ENCODE peak calls at places on chromosomes 12 and 14, in five cellular contexts. One of them, this sample, is unnamed.
A peak's percentile ranks its signal among the peaks of the same experiment; 100 is the strongest.

GRCh38 chr12:65740873-65741600 is 83.2 kb upstream of the HMGA2 start:
- DNase-seq in NCI-H345: no peak
- DNase-seq in substantia nigra: no peak
- DNase-seq in iPS-NIHi11: peak; percentile 96
- DNase-seq in HFFc6: peak; percentile 51
- DNase-seq in this sample: peak; percentile 45

GRCh38 chr14:92728781-92729364 is 19.6 kb downstream of the LGMN start:
- DNase-seq in NCI-H345: peak; percentile 65
- DNase-seq in HFFc6: no peak
- DNase-seq in substantia nigra: no peak
- DNase-seq in iPS-NIHi11: peak; percentile 22
- DNase-seq in this sample: no peak

GRCh38 chr12:93593833-93594232 is 21.4 kb downstream of the SOCS2 start:
- DNase-seq in NCI-H345: no peak
- DNase-seq in HFFc6: no peak
- DNase-seq in substantia nigra: no peak
- DNase-seq in iPS-NIHi11: no peak
- DNase-seq in this sample: no peak

GRCh38 chr12:53213348-53213747 is 6.3 kb upstream of the ITGB7 start:
- DNase-seq in substantia nigra: peak; percentile 81
- DNase-seq in HFFc6: peak; percentile 60
- DNase-seq in NCI-H345: peak; percentile 81
- DNase-seq in iPS-NIHi11: peak; percentile 93
- DNase-seq in this sample: peak; percentile 81

GRCh38 chr12:7113389-7113871 is 4.4 kb upstream of the C1RL start:
- DNase-seq in HFFc6: no peak
- DNase-seq in substantia nigra: no peak
- DNase-seq in NCI-H345: peak; percentile 35
- DNase-seq in iPS-NIHi11: peak; percentile 68
- DNase-seq in this sample: peak; percentile 36

GRCh38 chr12:25590021-25590721 is 37.1 kb upstream of the LMNTD1 start:
- DNase-seq in iPS-NIHi11: no peak
- DNase-seq in NCI-H345: no peak
- DNase-seq in HFFc6: no peak
- DNase-seq in substantia nigra: no peak
- DNase-seq in this sample: peak; percentile 32

GRCh38 chr12:115394498-115395220 is 710.7 kb upstream of the TBX3 start:
- DNase-seq in HFFc6: no peak
- DNase-seq in substantia nigra: no peak
- DNase-seq in NCI-H345: peak; percentile 33
- DNase-seq in iPS-NIHi11: no peak
- DNase-seq in this sample: no peak

GRCh38 chr14:24565766-24566165 is 10.3 kb downstream of the CTSG start:
- DNase-seq in HFFc6: no peak
- DNase-seq in iPS-NIHi11: no peak
- DNase-seq in substantia nigra: no peak
- DNase-seq in NCI-H345: peak; percentile 29
- DNase-seq in this sample: no peak

GRCh38 chr14:51386983-51387730 is 147.1 kb downstream of the TMX1 start:
- DNase-seq in NCI-H345: no peak
- DNase-seq in substantia nigra: no peak
- DNase-seq in HFFc6: no peak
- DNase-seq in iPS-NIHi11: no peak
- DNase-seq in this sample: no peak